ENCODE peak calls at places on chromosomes 5 and 9, in ten cellular contexts. One of them, this sample, is unnamed.

GRCh38 chr9:6969805-6970204 is 212.0 kb downstream of the KDM4C start:
- DNase-seq in suprapubic skin: no peak
- DNase-seq in HepG2: no peak
- DNase-seq in H1: no peak
- DNase-seq in SK-N-SH: no peak
- DNase-seq in transverse colon: no peak
- DNase-seq in sigmoid colon: no peak
- DNase-seq in GM12878: no peak
- DNase-seq in stomach: no peak
- DNase-seq in tibial nerve: no peak
- DNase-seq in this sample: no peak

GRCh38 chr5:127650649-127651048 is 1.8 kb downstream of the CTXN3 start:
- DNase-seq in suprapubic skin: no peak
- DNase-seq in HepG2: no peak
- DNase-seq in H1: no peak
- DNase-seq in SK-N-SH: no peak
- DNase-seq in transverse colon: no peak
- DNase-seq in sigmoid colon: no peak
- DNase-seq in GM12878: no peak
- DNase-seq in stomach: no peak
- DNase-seq in tibial nerve: no peak
- DNase-seq in this sample: no peak

GRCh38 chr5:73120222-73121108 is at the start of gene TMEM171:
- DNase-seq in suprapubic skin: no peak
- DNase-seq in HepG2: no peak
- DNase-seq in H1: peak; percentile 76
- DNase-seq in SK-N-SH: peak; percentile 81
- DNase-seq in transverse colon: peak; percentile 86
- DNase-seq in sigmoid colon: no peak
- DNase-seq in GM12878: no peak
- DNase-seq in stomach: peak; percentile 82
- DNase-seq in tibial nerve: no peak
- DNase-seq in this sample: no peak

GRCh38 chr9:74948897-74949296 is 3.8 kb downstream of the C9orf40 start:
- DNase-seq in suprapubic skin: no peak
- DNase-seq in HepG2: no peak
- DNase-seq in H1: no peak
- DNase-seq in SK-N-SH: no peak
- DNase-seq in transverse colon: no peak
- DNase-seq in sigmoid colon: no peak
- DNase-seq in GM12878: no peak
- DNase-seq in stomach: no peak
- DNase-seq in tibial nerve: no peak
- DNase-seq in this sample: no peak

GRCh38 chr5:59358497-59358896 is 535.0 kb downstream of the PDE4D start:
- DNase-seq in suprapubic skin: no peak
- DNase-seq in HepG2: no peak
- DNase-seq in H1: no peak
- DNase-seq in SK-N-SH: peak; percentile 15
- DNase-seq in transverse colon: no peak
- DNase-seq in sigmoid colon: peak; percentile 69
- DNase-seq in GM12878: no peak
- DNase-seq in stomach: no peak
- DNase-seq in tibial nerve: no peak
- DNase-seq in this sample: peak; percentile 39

GRCh38 chr5:109645591-109646236 is 44.0 kb upstream of the MAN2A1 start:
- DNase-seq in suprapubic skin: no peak
- DNase-seq in HepG2: no peak
- DNase-seq in H1: peak; percentile 51
- DNase-seq in SK-N-SH: peak; percentile 46
- DNase-seq in transverse colon: no peak
- DNase-seq in sigmoid colon: no peak
- DNase-seq in GM12878: no peak
- DNase-seq in stomach: no peak
- DNase-seq in tibial nerve: no peak
- DNase-seq in this sample: no peak

GRCh38 chr9:81408951-81409350 is 280.4 kb downstream of the TLE1 start:
- DNase-seq in suprapubic skin: no peak
- DNase-seq in HepG2: no peak
- DNase-seq in H1: no peak
- DNase-seq in SK-N-SH: no peak
- DNase-seq in transverse colon: no peak
- DNase-seq in sigmoid colon: no peak
- DNase-seq in GM12878: no peak
- DNase-seq in stomach: no peak
- DNase-seq in tibial nerve: no peak
- DNase-seq in this sample: no peak

GRCh38 chr9:76996700-76997099 is 22.8 kb upstream of the FOXB2 start:
- DNase-seq in suprapubic skin: no peak
- DNase-seq in HepG2: peak; percentile 12
- DNase-seq in H1: peak; percentile 68
- DNase-seq in SK-N-SH: peak; percentile 31
- DNase-seq in transverse colon: no peak
- DNase-seq in sigmoid colon: peak; percentile 77
- DNase-seq in GM12878: no peak
- DNase-seq in stomach: no peak
- DNase-seq in tibial nerve: no peak
- DNase-seq in this sample: no peak

GRCh38 chr9:98251554-98251953 is 3.9 kb downstream of the TBC1D2 start:
- DNase-seq in suprapubic skin: no peak
- DNase-seq in HepG2: no peak
- DNase-seq in H1: no peak
- DNase-seq in SK-N-SH: no peak
- DNase-seq in transverse colon: no peak
- DNase-seq in sigmoid colon: no peak
- DNase-seq in GM12878: no peak
- DNase-seq in stomach: no peak
- DNase-seq in tibial nerve: no peak
- DNase-seq in this sample: no peak

GRCh38 chr9:3906437-3907213 is 380.8 kb upstream of the RFX3 start:
- DNase-seq in suprapubic skin: no peak
- DNase-seq in HepG2: no peak
- DNase-seq in H1: no peak
- DNase-seq in SK-N-SH: peak; percentile 6
- DNase-seq in transverse colon: no peak
- DNase-seq in sigmoid colon: no peak
- DNase-seq in GM12878: no peak
- DNase-seq in stomach: no peak
- DNase-seq in tibial nerve: no peak
- DNase-seq in this sample: no peak

GRCh38 chr9:133977421-133978201 is 14.5 kb downstream of the VAV2 start:
- DNase-seq in suprapubic skin: no peak
- DNase-seq in HepG2: no peak
- DNase-seq in H1: no peak
- DNase-seq in SK-N-SH: no peak
- DNase-seq in transverse colon: no peak
- DNase-seq in sigmoid colon: peak; percentile 44
- DNase-seq in GM12878: no peak
- DNase-seq in stomach: no peak
- DNase-seq in tibial nerve: no peak
- DNase-seq in this sample: no peak

GRCh38 chr5:132372122-132372521 is 2.6 kb downstream of the SLC22A5 start:
- DNase-seq in suprapubic skin: no peak
- DNase-seq in HepG2: no peak
- DNase-seq in H1: no peak
- DNase-seq in SK-N-SH: no peak
- DNase-seq in transverse colon: no peak
- DNase-seq in sigmoid colon: no peak
- DNase-seq in GM12878: no peak
- DNase-seq in stomach: no peak
- DNase-seq in tibial nerve: no peak
- DNase-seq in this sample: no peak

GRCh38 chr9:73773896-73774295 is 622.2 kb downstream of the ANXA1 start:
- DNase-seq in suprapubic skin: no peak
- DNase-seq in HepG2: no peak
- DNase-seq in H1: no peak
- DNase-seq in SK-N-SH: no peak
- DNase-seq in transverse colon: no peak
- DNase-seq in sigmoid colon: no peak
- DNase-seq in GM12878: no peak
- DNase-seq in stomach: no peak
- DNase-seq in tibial nerve: no peak
- DNase-seq in this sample: no peak

GRCh38 chr9:89311346-89312153 is 555 bp downstream of the CKS2 start:
- DNase-seq in suprapubic skin: peak; percentile 74
- DNase-seq in HepG2: no peak
- DNase-seq in H1: no peak
- DNase-seq in SK-N-SH: peak; percentile 72
- DNase-seq in transverse colon: peak; percentile 21
- DNase-seq in sigmoid colon: peak; percentile 67
- DNase-seq in GM12878: no peak
- DNase-seq in stomach: no peak
- DNase-seq in tibial nerve: no peak
- DNase-seq in this sample: peak; percentile 32

GRCh38 chr9:120890415-120891254 is 13.6 kb upstream of the PHF19 start:
- DNase-seq in suprapubic skin: no peak
- DNase-seq in HepG2: no peak
- DNase-seq in H1: no peak
- DNase-seq in SK-N-SH: no peak
- DNase-seq in transverse colon: no peak
- DNase-seq in sigmoid colon: peak; percentile 79
- DNase-seq in GM12878: no peak
- DNase-seq in stomach: no peak
- DNase-seq in tibial nerve: no peak
- DNase-seq in this sample: no peak

GRCh38 chr9:109886050-109886449 is 106.1 kb downstream of the PALM2AKAP2 start:
- DNase-seq in suprapubic skin: no peak
- DNase-seq in HepG2: no peak
- DNase-seq in H1: no peak
- DNase-seq in SK-N-SH: no peak
- DNase-seq in transverse colon: no peak
- DNase-seq in sigmoid colon: no peak
- DNase-seq in GM12878: no peak
- DNase-seq in stomach: no peak
- DNase-seq in tibial nerve: no peak
- DNase-seq in this sample: no peak

GRCh38 chr9:89483592-89484474 is 14.1 kb downstream of the SEMA4D start:
- DNase-seq in suprapubic skin: no peak
- DNase-seq in HepG2: no peak
- DNase-seq in H1: no peak
- DNase-seq in SK-N-SH: no peak
- DNase-seq in transverse colon: peak; percentile 66
- DNase-seq in sigmoid colon: no peak
- DNase-seq in GM12878: no peak
- DNase-seq in stomach: peak; percentile 43
- DNase-seq in tibial nerve: no peak
- DNase-seq in this sample: no peak

GRCh38 chr9:130732793-130733221 is 39.2 kb downstream of the EXOSC2 start:
- DNase-seq in suprapubic skin: no peak
- DNase-seq in HepG2: no peak
- DNase-seq in H1: no peak
- DNase-seq in SK-N-SH: no peak
- DNase-seq in transverse colon: no peak
- DNase-seq in sigmoid colon: no peak
- DNase-seq in GM12878: no peak
- DNase-seq in stomach: no peak
- DNase-seq in tibial nerve: no peak
- DNase-seq in this sample: no peak

DNA sequence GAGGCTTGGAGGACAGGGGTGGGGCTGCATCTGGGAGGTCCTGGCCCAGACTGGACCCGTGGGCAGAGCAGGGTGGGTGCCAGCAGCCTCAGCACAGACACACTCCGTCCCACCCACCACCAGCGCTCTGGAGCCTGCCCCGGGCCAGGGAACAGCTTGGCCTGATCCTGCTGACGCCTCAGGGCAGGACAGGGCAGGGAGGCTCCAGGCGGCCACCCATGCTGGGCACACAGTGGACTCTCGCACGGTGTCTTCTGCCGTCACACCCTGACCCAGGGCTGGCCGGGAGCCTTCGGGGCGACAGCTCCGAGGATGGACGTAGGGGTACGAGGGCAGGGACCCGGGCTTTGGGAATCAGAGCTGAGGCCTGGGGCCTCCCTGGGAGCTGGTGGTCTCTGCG is 8.2 kb upstream of the PTGDS start:
- DNase-seq in suprapubic skin: no peak
- DNase-seq in HepG2: no peak
- DNase-seq in H1: no peak
- DNase-seq in SK-N-SH: no peak
- DNase-seq in transverse colon: no peak
- DNase-seq in sigmoid colon: no peak
- DNase-seq in GM12878: no peak
- DNase-seq in stomach: no peak
- DNase-seq in tibial nerve: peak; percentile 42
- DNase-seq in this sample: no peak
- H3K27ac ChIP-seq in suprapubic skin: no peak overlapping the region
- H3K27ac ChIP-seq in HepG2: no peak overlapping the region
- H3K27ac ChIP-seq in H1: no peak overlapping the region
- H3K27ac ChIP-seq in SK-N-SH: no peak overlapping the region
- H3K27ac ChIP-seq in transverse colon: no peak overlapping the region
- H3K27ac ChIP-seq in sigmoid colon: no peak overlapping the region
- H3K27ac ChIP-seq in GM12878: no peak overlapping the region
- H3K27ac ChIP-seq in stomach: no peak overlapping the region
- H3K27ac ChIP-seq in tibial nerve: no peak overlapping the region
- H3K27ac ChIP-seq in this sample: no peak overlapping the region

GRCh38 chr5:177453852-177454396 is 7.3 kb downstream of the PRR7 start:
- DNase-seq in suprapubic skin: no peak
- DNase-seq in HepG2: no peak
- DNase-seq in H1: peak; percentile 76
- DNase-seq in SK-N-SH: no peak
- DNase-seq in transverse colon: peak; percentile 38
- DNase-seq in sigmoid colon: peak; percentile 79
- DNase-seq in GM12878: no peak
- DNase-seq in stomach: no peak
- DNase-seq in tibial nerve: no peak
- DNase-seq in this sample: peak; percentile 62
- TF ChIP-seq EP300 in suprapubic skin: no peak
- TF ChIP-seq EP300 in HepG2: no peak
- TF ChIP-seq EP300 in H1: no peak
- TF ChIP-seq EP300 in SK-N-SH: no peak
- TF ChIP-seq EP300 in transverse colon: no peak
- TF ChIP-seq EP300 in sigmoid colon: no peak
- TF ChIP-seq EP300 in GM12878: no peak
- TF ChIP-seq EP300 in stomach: no peak
- TF ChIP-seq EP300 in tibial nerve: no peak
- TF ChIP-seq EP300 in this sample: no peak

GRCh38 chr9:35653611-35654010 is 2.9 kb upstream of the SIT1 start:
- DNase-seq in suprapubic skin: peak; percentile 1
- DNase-seq in HepG2: no peak
- DNase-seq in H1: no peak
- DNase-seq in SK-N-SH: no peak
- DNase-seq in transverse colon: no peak
- DNase-seq in sigmoid colon: no peak
- DNase-seq in GM12878: no peak
- DNase-seq in stomach: no peak
- DNase-seq in tibial nerve: no peak
- DNase-seq in this sample: no peak
- H3K36me3 ChIP-seq in suprapubic skin: no peaks in the 10 kb centered on the region
- H3K36me3 ChIP-seq in HepG2: no peaks in the 10 kb centered on the region
- H3K36me3 ChIP-seq in H1: no peaks in the 10 kb centered on the region
- H3K36me3 ChIP-seq in SK-N-SH: no peaks in the 10 kb centered on the region
- H3K36me3 ChIP-seq in transverse colon: no peaks in the 10 kb centered on the region
- H3K36me3 ChIP-seq in sigmoid colon: no peaks in the 10 kb centered on the region
- H3K36me3 ChIP-seq in GM12878: no peaks in the 10 kb centered on the region
- H3K36me3 ChIP-seq in stomach: no peaks in the 10 kb centered on the region
- H3K36me3 ChIP-seq in tibial nerve: no peaks in the 10 kb centered on the region
- H3K36me3 ChIP-seq in this sample: no peaks in the 10 kb centered on the region

DNA sequence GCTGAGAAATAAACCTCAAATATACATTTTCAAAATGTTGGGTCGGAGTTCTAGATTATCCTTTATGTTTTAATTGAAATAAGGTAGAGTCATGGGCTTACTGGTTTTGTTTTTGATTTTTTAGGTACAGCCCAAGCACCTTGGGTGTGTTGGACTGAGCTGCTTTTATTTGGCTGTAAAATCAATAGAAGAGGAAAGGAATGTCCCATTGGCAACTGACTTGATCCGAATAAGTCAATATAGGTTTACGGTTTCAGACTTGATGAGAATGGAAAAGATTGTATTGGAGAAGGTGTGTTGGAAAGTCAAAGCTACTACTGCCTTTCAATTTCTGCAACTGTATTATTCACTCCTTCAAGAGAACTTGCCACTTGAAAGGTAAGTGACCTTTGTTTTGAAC is 3.6 kb downstream of the CCNG1 start:
- DNase-seq in suprapubic skin: no peak
- DNase-seq in HepG2: no peak
- DNase-seq in H1: no peak
- DNase-seq in SK-N-SH: no peak
- DNase-seq in transverse colon: no peak
- DNase-seq in sigmoid colon: no peak
- DNase-seq in GM12878: no peak
- DNase-seq in stomach: no peak
- DNase-seq in tibial nerve: no peak
- DNase-seq in this sample: no peak
- H3K27ac ChIP-seq in suprapubic skin: no peak overlapping the region
- H3K27ac ChIP-seq in HepG2: no peak overlapping the region
- H3K27ac ChIP-seq in H1: no peak overlapping the region
- H3K27ac ChIP-seq in SK-N-SH: no peak overlapping the region
- H3K27ac ChIP-seq in transverse colon: no peak overlapping the region
- H3K27ac ChIP-seq in sigmoid colon: no peak overlapping the region
- H3K27ac ChIP-seq in GM12878: no peak overlapping the region
- H3K27ac ChIP-seq in stomach: no peak overlapping the region
- H3K27ac ChIP-seq in tibial nerve: no peak overlapping the region
- H3K27ac ChIP-seq in this sample: no peak overlapping the region

This sample was measured in ovary.